ENCODE peak calls at places on chromosome 18, in five cellular contexts. J is brain microvascular endothelial cell; T is stimulated activated CD4-positive, alpha-beta T cell treated with anti-CD3 and anti-CD28 coated beads, Interleukin-4, amount 100 ng/mL, for 24 hours; P is naive thymus-derived CD8-positive, alpha-beta T cell; M is germinal center. A is an unnamed sample.

GRCh38 chr18:35019929-35020328 is 21.3 kb upstream of the MAPRE2 start:
- DNase-seq in J (peak), M (no peak), T (no peak), P (no peak), A (no peak)

GRCh38 chr18:3340015-3340681 is 78.2 kb downstream of the MYL12B start:
- DNase-seq in T (peak), P (no peak), M (no peak), J (peak), A (no peak)

GRCh38 chr18:37489011-37489410 is 76.6 kb downstream of the CELF4 start:
- DNase-seq in T (no peak), J (no peak), P (no peak), M (no peak), A (no peak)

GRCh38 chr18:52190630-52191029 is 149.4 kb upstream of the DCC start:
- DNase-seq in T (no peak), J (no peak), M (no peak), P (no peak), A (no peak)

GRCh38 chr18:8367217-8367988 is 241.8 kb upstream of the RAB12 start:
- DNase-seq in T (no peak), J (no peak), P (peak), M (peak), A (peak)

GRCh38 chr18:69400253-69400975 is at the start of gene DOK6:
- DNase-seq in M (peak), P (no peak), T (no peak), J (peak), A (peak)

GRCh38 chr18:80166240-80166639 is 57.2 kb downstream of the ADNP2 start:
- DNase-seq in J (no peak), P (no peak), M (no peak), T (no peak), A (no peak)

GRCh38 chr18:2825613-2826205 is 21.1 kb upstream of the EMILIN2 start:
- DNase-seq in J (no peak), T (no peak), M (no peak), P (no peak), A (no peak)

GRCh38 chr18:47397671-47398319 is 146.3 kb upstream of the SKOR2 start:
- DNase-seq in M (peak), T (no peak), P (no peak), J (no peak), A (no peak)

GRCh38 chr18:44637210-44638051 is 43.3 kb upstream of the SETBP1 start:
- DNase-seq in J (no peak), P (no peak), M (no peak), T (no peak), A (no peak)

GRCh38 chr18:43651067-43651466 is 373.8 kb upstream of the SYT4 start:
- DNase-seq in M (no peak), J (no peak), T (no peak), P (no peak), A (no peak)

GRCh38 chr18:62301322-62301721 is 23.8 kb upstream of the TNFRSF11A start:
- DNase-seq in J (no peak), T (no peak), P (no peak), M (no peak), A (no peak)

GRCh38 chr18:76161983-76162382 is 333.1 kb downstream of the ZNF516 start:
- DNase-seq in P (no peak), J (no peak), T (no peak), M (no peak), A (no peak)

GRCh38 chr18:23827681-23828080 is 138.4 kb downstream of the LAMA3 start:
- DNase-seq in J (no peak), M (no peak), T (no peak), P (no peak), A (no peak)

GRCh38 chr18:10010611-10011015 is 96.8 kb downstream of the VAPA start:
- DNase-seq in P (no peak), M (no peak), T (no peak), J (peak), A (peak)

GRCh38 chr18:25449046-25449445 is 97.1 kb upstream of the ZNF521 start:
- DNase-seq in T (no peak), J (no peak), P (no peak), M (no peak), A (no peak)

GRCh38 chr18:26579941-26580618 is 31.7 kb upstream of the KCTD1 start:
- DNase-seq in T (no peak), J (no peak), M (no peak), P (no peak), A (no peak)

GRCh38 chr18:79507546-79508480 is 112.1 kb downstream of the NFATC1 start:
- DNase-seq in P (peak), M (peak), T (no peak), J (peak), A (peak)

GRCh38 chr18:77940566-77940965 is 690.9 kb downstream of the GALR1 start:
- DNase-seq in P (no peak), J (no peak), T (no peak), M (no peak), A (no peak)

GRCh38 chr18:41072946-41073345 is 882.1 kb upstream of the PIK3C3 start:
- DNase-seq in M (no peak), P (no peak), J (no peak), T (no peak), A (no peak)

GRCh38 chr18:3688682-3689081 is 238.7 kb downstream of the TGIF1 start:
- DNase-seq in M (no peak), T (no peak), P (no peak), J (peak), A (no peak)

GRCh38 chr18:8424481-8424880 is 184.8 kb upstream of the RAB12 start:
- DNase-seq in P (no peak), M (no peak), J (peak), T (no peak), A (no peak)

GRCh38 chr18:79965119-79965902 is 868 bp downstream of the HSBP1L1 start:
- DNase-seq in M (no peak), T (peak), J (peak), P (peak), A (no peak)

GRCh38 chr18:44536619-44537018 is 144.1 kb upstream of the SETBP1 start:
- DNase-seq in P (no peak), J (no peak), M (no peak), T (no peak), A (no peak)

GRCh38 chr18:32301976-32302743 is 112.3 kb downstream of the MEP1B start:
- DNase-seq in P (no peak), M (no peak), J (peak), T (no peak), A (no peak)

GRCh38 chr18:43277164-43277600 is at the start of gene SYT4:
- DNase-seq in J (peak), T (no peak), P (no peak), M (no peak), A (peak)

GRCh38 chr18:47724186-47724975 is 206.1 kb downstream of the SMAD2 start:
- DNase-seq in T (no peak), M (no peak), J (no peak), P (no peak), A (no peak)

GRCh38 chr18:59988098-59988706 is 88.4 kb downstream of the PMAIP1 start:
- DNase-seq in P (peak), M (peak), T (peak), J (peak), A (peak)

GRCh38 chr18:32773187-32773712 is 427 bp upstream of the KLHL14 start:
- DNase-seq in P (no peak), M (peak), T (no peak), J (no peak), A (no peak)

GRCh38 chr18:76522104-76522503 is 27.1 kb upstream of the ZNF516 start:
- DNase-seq in M (no peak), T (no peak), J (no peak), P (no peak), A (no peak)

GRCh38 chr18:11040823-11041712 is 108.3 kb downstream of the PIEZO2 start:
- DNase-seq in M (peak), J (peak), P (peak), T (peak), A (peak)

A was measured in dorsolateral prefrontal cortex.